ENCODE peak calls at places on chromosome 22, in seven cellular contexts. B, Q, A, V, R, S and J are unnamed samples. For H3K4me1, the result is how much of the 10 kb centered on the place peaks cover.

GRCh38 chr22:34380532-34380931 is 460.3 kb upstream of the LARGE1 start:
- DNase-seq in B (no peak), Q (no peak), A (no peak), V (no peak), R (no peak), S (no peak), J (no peak)

GRCh38 chr22:40324468-40325305 is 21.6 kb upstream of the ADSL start:
- DNase-seq in B (no peak), Q (no peak), A (no peak), V (no peak), R (peak), S (no peak), J (no peak)

GRCh38 chr22:40218723-40219294 is 41.1 kb downstream of the TNRC6B start:
- DNase-seq in B (no peak), Q (peak), A (no peak), V (no peak), R (no peak), S (no peak), J (no peak)

GRCh38 chr22:46035380-46035741 is 58.4 kb upstream of the WNT7B start:
- DNase-seq in B (no peak), Q (no peak), A (no peak), V (no peak), R (no peak), S (no peak), J (no peak)

GRCh38 chr22:40509401-40510134 is 127.0 kb downstream of the MRTFA start:
- DNase-seq in B (no peak), Q (no peak), A (no peak), V (no peak), R (no peak), S (peak), J (peak)

GRCh38 chr22:30435674-30436126 is 10.1 kb downstream of the MTFP1 start:
- DNase-seq in B (peak), Q (no peak), A (no peak), V (peak), R (peak), S (no peak), J (no peak)

GRCh38 chr22:33247758-33248157 is 189.6 kb upstream of the SYN3 start:
- DNase-seq in B (no peak), Q (no peak), A (no peak), V (no peak), R (no peak), S (no peak), J (peak)

GRCh38 chr22:48944756-48945620 is 882.7 kb downstream of the BRD1 start:
- DNase-seq in B (no peak), Q (no peak), A (no peak), V (no peak), R (peak), S (no peak), J (no peak)

GRCh38 chr22:28883917-28884753 is 763 bp downstream of the ZNRF3 start:
- DNase-seq in B (peak), Q (peak), A (peak), V (peak), R (peak), S (no peak), J (no peak)

GRCh38 chr22:46917702-46918101 is 155.3 kb downstream of the TBC1D22A start:
- DNase-seq in B (no peak), Q (no peak), A (no peak), V (no peak), R (no peak), S (no peak), J (no peak)

GRCh38 chr22:23836692-23837495 is 1.9 kb downstream of the DERL3 start:
- DNase-seq in B (no peak), Q (no peak), A (no peak), V (peak), R (no peak), S (no peak), J (no peak)

GRCh38 chr22:27507935-27508504 is 293.5 kb downstream of the MN1 start:
- DNase-seq in B (no peak), Q (no peak), A (no peak), V (no peak), R (no peak), S (peak), J (peak)

GRCh38 chr22:46078241-46079092 is 71.9 kb upstream of the PPARA start:
- DNase-seq in B (no peak), Q (no peak), A (no peak), V (peak), R (peak), S (peak), J (no peak)

GRCh38 chr22:35172452-35172851 is 84.8 kb upstream of the HMGXB4 start:
- DNase-seq in B (no peak), Q (no peak), A (no peak), V (no peak), R (no peak), S (no peak), J (no peak)

GRCh38 chr22:22375586-22376351 is 131.2 kb downstream of the VPREB1 start:
- DNase-seq in B (no peak), Q (no peak), A (no peak), V (no peak), R (peak), S (no peak), J (no peak)

GRCh38 chr22:29352778-29353177 is 35.6 kb downstream of the AP1B1 start:
- DNase-seq in B (no peak), Q (no peak), A (no peak), V (peak), R (no peak), S (no peak), J (no peak)

GRCh38 chr22:27507066-27507715 is 294.4 kb downstream of the MN1 start:
- DNase-seq in B (no peak), Q (no peak), A (no peak), V (no peak), R (no peak), S (peak), J (no peak)

GRCh38 chr22:45240137-45240809 is 421 bp downstream of the KIAA0930 start:
- DNase-seq in B (no peak), Q (peak), A (no peak), V (no peak), R (no peak), S (no peak), J (no peak)

GRCh38 chr22:19880786-19881569 is 26.3 kb upstream of the GNB1L start:
- DNase-seq in B (peak), Q (peak), A (peak), V (no peak), R (peak), S (peak), J (peak)

GRCh38 chr22:44807232-44807631 is 54.9 kb downstream of the ARHGAP8 start:
- DNase-seq in B (no peak), Q (no peak), A (no peak), V (no peak), R (no peak), S (no peak), J (no peak)

DNA sequence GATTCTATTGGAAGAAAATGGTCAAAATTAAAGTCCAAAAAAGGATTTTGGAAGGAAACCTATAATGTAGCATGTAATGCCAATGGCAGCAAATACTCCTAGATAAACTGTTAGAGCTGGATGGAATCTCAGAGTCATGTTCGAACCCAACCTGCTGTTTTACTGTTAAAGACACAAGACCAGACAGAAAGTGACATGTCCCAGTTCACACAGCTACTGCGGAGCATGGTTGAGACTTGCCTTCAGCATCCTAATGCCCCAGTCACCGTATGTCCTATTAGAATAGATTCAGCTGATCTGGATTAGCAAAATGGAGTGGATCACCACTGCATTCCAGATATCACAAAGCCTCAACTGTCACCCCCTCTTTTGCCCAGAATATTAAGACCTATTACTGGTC is 14.9 kb downstream of the PISD start:
- DNase-seq in B (no peak), Q (no peak), A (no peak), V (no peak), R (no peak), S (no peak), J (peak)
- H3K27ac ChIP-seq in B (peak), Q (no peak), A (no peak), V (no peak), R (no peak), S (peak), J (peak)

GRCh38 chr22:50694099-50694498 is 21.5 kb downstream of the SHANK3 start:
- DNase-seq in B (no peak), Q (no peak), A (no peak), V (no peak), R (peak), S (no peak), J (no peak)
- TF ChIP-seq CTCF in B (peak), Q (no peak), A (no peak), V (no peak), R (no peak), S (no peak), J (peak)

GRCh38 chr22:42931421-42932196 is 74.5 kb upstream of the ARFGAP3 start:
- DNase-seq in B (no peak), Q (no peak), A (no peak), V (no peak), R (peak), S (no peak), J (no peak)
- H3K4me1 ChIP-seq in B (under half), Q (under half), A (half or more), V (under half), R (under half), S (under half), J (under half)

GRCh38 chr22:36506637-36507517 is at the start of gene FOXRED2:
- DNase-seq in B (no peak), Q (peak), A (peak), V (peak), R (peak), S (peak), J (peak)

GRCh38 chr22:36505998-36506635 is 723 bp downstream of the FOXRED2 start:
- DNase-seq in B (no peak), Q (no peak), A (no peak), V (no peak), R (no peak), S (no peak), J (no peak)

GRCh38 chr22:36510966-36511881 is 4.4 kb upstream of the FOXRED2 start:
- DNase-seq in B (no peak), Q (peak), A (peak), V (no peak), R (peak), S (peak), J (peak)

GRCh38 chr22:36510384-36510783 is 3.5 kb upstream of the FOXRED2 start:
- DNase-seq in B (no peak), Q (no peak), A (no peak), V (peak), R (no peak), S (no peak), J (no peak)

GRCh38 chr22:36507518-36508010 is 724 bp upstream of the FOXRED2 start:
- DNase-seq in B (no peak), Q (no peak), A (no peak), V (no peak), R (no peak), S (no peak), J (no peak)
- H3K27ac ChIP-seq in B (peak), Q (no peak), A (peak), V (peak), R (no peak), S (no peak), J (no peak)

GRCh38 chr22:38611559-38611958 is 41.6 kb upstream of the DMC1 start:
- DNase-seq in B (no peak), Q (no peak), A (no peak), V (no peak), R (no peak), S (no peak), J (no peak)
- TF ChIP-seq CTCF in B (no peak), Q (no peak), A (no peak), V (no peak), R (no peak), S (no peak), J (no peak)

GRCh38 chr22:50531546-50532352 is 1.9 kb upstream of the TYMP start:
- DNase-seq in B (no peak), Q (peak), A (no peak), V (peak), R (peak), S (peak), J (peak)
- H3K4me1 ChIP-seq in B (under half), Q (under half), A (under half), V (under half), R (under half), S (under half), J (under half)